ENCODE peak calls at places on chromosomes 3 and 15, in four cellular contexts. H is K562, Z is H1, K is HepG2. T is an unnamed sample.

GRCh38 chr15:63135804-63136203 is 14.1 kb downstream of the LACTB start:
- DNase-seq in H (no peak), Z (no peak), K (no peak), T (peak)

GRCh38 chr3:51269466-51269865 is 115.6 kb upstream of the MANF start:
- DNase-seq in H (no peak), Z (no peak), K (no peak), T (no peak)

GRCh38 chr3:156687023-156687422 is 12.6 kb downstream of the TIPARP start:
- DNase-seq in H (no peak), Z (no peak), K (no peak), T (no peak)

GRCh38 chr15:35305031-35305555 is 220.0 kb upstream of the NANOGP8 start:
- DNase-seq in H (no peak), Z (no peak), K (no peak), T (no peak)

GRCh38 chr3:150118219-150118618 is 147.5 kb upstream of the PFN2 start:
- DNase-seq in H (no peak), Z (no peak), K (no peak), T (no peak)

GRCh38 chr3:38114875-38115644 is 21.9 kb downstream of the ACAA1 start:
- DNase-seq in H (no peak), Z (no peak), K (no peak), T (no peak)

GRCh38 chr3:49772703-49773102 is 13.6 kb downstream of the IP6K1 start:
- DNase-seq in H (no peak), Z (no peak), K (no peak), T (no peak)

GRCh38 chr3:24686764-24687163 is 192.1 kb upstream of the THRB start:
- DNase-seq in H (no peak), Z (no peak), K (no peak), T (no peak)

GRCh38 chr3:130014526-130014925 is 40.0 kb downstream of the TRH start:
- DNase-seq in H (no peak), Z (no peak), K (no peak), T (no peak)

GRCh38 chr15:70250208-70251201 is 152.8 kb upstream of the TLE3 start:
- DNase-seq in H (no peak), Z (no peak), K (no peak), T (no peak)

GRCh38 chr3:81958967-81959625 is 197.7 kb upstream of the GBE1 start:
- DNase-seq in H (no peak), Z (no peak), K (no peak), T (no peak)

GRCh38 chr3:112643621-112644236 is 2.8 kb upstream of the CCDC80 start:
- DNase-seq in H (no peak), Z (no peak), K (no peak), T (no peak)

GRCh38 chr15:89749059-89749458 is 2.0 kb downstream of the MESP1 start:
- DNase-seq in H (no peak), Z (no peak), K (no peak), T (no peak)

GRCh38 chr3:112360574-112360973 is 27.6 kb downstream of the CD200 start:
- DNase-seq in H (no peak), Z (no peak), K (no peak), T (no peak)

GRCh38 chr3:28206479-28206878 is 34.9 kb upstream of the CMC1 start:
- DNase-seq in H (no peak), Z (no peak), K (no peak), T (no peak)

GRCh38 chr3:85304360-85304964 is 345.7 kb downstream of the CADM2 start:
- DNase-seq in H (no peak), Z (no peak), K (peak), T (peak)

GRCh38 chr3:184567924-184568590 is 6.5 kb downstream of the EPHB3 start:
- DNase-seq in H (no peak), Z (no peak), K (no peak), T (no peak)

GRCh38 chr3:124582621-124583437 is 147.4 kb upstream of the UMPS start:
- DNase-seq in H (no peak), Z (no peak), K (peak), T (no peak)
- TF ChIP-seq RNF2 in H (no peak), Z (no peak), K (no peak), T (no peak)

DNA sequence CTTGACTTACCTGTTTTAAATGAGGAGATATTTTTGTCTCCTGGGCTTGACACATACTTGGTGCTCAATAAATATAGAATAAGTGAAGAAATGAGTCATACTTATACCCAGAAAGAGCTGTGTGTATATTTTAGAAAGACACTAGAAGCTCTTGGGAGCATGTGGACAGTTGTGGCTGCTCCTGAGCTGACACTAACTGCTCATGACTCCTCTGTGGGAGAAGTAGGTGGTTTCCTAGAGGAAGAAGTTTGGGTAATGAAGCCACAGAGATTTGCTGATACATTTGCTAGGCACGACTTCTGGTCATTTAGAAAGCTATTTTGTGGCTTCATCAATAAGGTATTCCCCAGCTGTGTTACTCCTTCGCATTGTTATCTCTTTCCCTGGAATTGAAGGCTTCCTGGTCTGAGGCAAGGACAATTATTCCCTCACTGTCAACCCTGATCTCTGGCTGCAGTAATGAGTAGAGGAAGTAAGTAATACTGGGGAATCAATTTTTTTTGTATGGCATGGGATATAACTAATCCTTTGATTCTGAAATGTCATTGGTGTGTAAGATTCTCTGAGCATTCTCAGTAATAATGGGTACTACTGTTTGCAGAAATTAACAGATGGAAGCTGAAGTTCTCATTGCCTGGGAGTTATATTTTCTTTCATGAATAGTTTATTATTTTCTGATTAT is 79.6 kb upstream of the DCBLD2 start:
- DNase-seq in H (no peak), Z (no peak), K (no peak), T (peak)
- TF ChIP-seq RNF2 in H (no peak), Z (no peak), K (no peak), T (no peak)

DNA sequence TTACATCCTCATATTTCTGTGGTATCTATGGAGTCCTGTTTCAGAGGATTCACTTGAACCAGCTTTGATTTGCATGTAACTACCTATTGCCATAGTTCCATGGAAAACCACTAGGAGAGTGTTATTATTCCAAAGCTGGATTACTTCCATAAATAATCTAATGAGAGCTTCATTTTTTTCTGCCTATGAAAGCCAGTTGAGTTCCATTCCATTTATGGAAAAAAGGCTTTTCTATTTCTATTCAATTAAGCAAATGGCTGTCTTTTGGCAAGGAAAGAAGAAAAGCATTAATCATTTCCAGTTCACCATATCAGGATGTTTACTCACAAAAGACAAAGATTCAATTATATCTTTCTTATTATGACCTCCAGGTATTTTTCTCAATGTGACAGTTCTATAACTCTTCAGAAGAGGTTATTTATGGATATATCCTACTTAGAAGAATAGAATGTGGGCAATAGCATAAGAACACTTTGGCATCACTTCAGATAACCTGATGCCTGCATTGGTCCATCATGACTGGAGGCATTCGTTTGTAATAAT is 259.9 kb upstream of the ZPLD1 start:
- DNase-seq in H (no peak), Z (no peak), K (no peak), T (peak)
- TF ChIP-seq RNF2 in H (no peak), Z (no peak), K (no peak), T (no peak)

GRCh38 chr3:119562307-119562961 is 3.0 kb upstream of the CD80 start:
- DNase-seq in H (no peak), Z (no peak), K (no peak), T (no peak)
- TF ChIP-seq RNF2 in H (no peak), Z (no peak), K (no peak), T (no peak)

DNA sequence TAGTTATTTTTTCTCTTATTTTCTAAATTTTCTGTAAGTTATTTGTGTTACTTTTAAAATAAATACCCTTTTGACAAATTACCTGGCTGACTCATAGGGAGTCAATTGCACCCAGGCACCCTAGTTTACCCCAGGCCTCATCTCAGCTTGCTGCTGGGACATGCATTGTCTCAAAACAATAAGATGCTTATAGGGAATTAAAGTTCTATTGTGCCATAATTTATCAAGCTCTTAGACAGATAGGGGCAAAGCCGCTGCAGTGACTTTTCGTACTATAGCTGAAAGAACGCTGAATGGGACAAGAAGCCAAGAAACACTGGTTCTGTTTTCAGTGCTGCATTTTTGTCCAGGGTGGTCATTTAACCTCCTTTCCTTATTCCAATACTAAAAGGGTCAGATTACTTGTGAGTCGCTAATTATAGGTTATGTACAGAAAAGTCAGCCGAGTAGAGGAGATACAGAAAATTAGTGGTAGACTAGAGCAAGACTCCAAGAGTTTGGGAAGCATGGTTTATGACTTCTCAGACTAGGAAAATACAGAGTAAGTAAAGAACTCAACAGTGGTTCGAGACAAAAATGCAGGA is 50.3 kb downstream of the EXD1 start:
- DNase-seq in H (no peak), Z (no peak), K (no peak), T (no peak)
- TF ChIP-seq RNF2 in H (no peak), Z (no peak), K (no peak), T (no peak)

GRCh38 chr15:79089331-79089889 is 1.2 kb downstream of the RASGRF1 start:
- DNase-seq in H (no peak), Z (no peak), K (no peak), T (no peak)

GRCh38 chr15:79090487-79091203 is at the start of gene RASGRF1:
- DNase-seq in H (no peak), Z (no peak), K (no peak), T (no peak)

GRCh38 chr15:79089890-79090486 is 592 bp downstream of the RASGRF1 start:
- DNase-seq in H (no peak), Z (no peak), K (no peak), T (peak)

GRCh38 chr15:79092382-79092781 is 1.8 kb upstream of the RASGRF1 start:
- DNase-seq in H (no peak), Z (no peak), K (no peak), T (no peak)

DNA sequence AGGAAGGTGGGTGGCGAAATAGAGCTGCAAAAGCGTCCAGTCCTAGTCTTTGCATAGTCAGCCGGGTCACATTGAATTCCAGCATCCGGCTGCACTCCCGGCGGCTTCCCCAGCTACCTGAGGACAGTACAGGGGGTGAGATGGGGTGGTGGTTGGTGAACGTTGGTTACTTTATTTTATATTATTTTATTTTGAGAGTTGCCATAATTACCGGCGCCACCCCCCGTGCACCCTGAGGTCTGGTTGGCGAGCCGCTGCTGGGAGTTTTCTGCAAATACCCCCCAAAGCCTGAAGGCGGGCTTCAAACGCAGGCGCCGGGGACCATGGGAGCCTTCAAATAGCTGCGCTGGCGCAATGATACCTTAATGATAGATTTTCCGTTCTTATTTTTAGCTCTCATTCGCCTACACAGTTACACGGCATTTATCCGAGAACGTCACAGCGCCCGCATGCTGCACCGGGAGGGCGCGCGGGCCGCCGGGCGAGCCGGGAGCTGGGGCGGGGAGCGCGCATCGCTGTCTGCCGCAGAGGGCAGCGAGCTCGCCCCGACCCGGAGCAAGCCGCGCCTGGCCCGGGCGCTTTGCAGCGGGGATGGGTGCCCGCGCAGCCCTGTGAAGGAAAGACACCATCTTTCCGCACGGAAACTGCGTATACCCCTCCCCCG is 756 bp upstream of the RASGRF1 start:
- DNase-seq in H (no peak), Z (no peak), K (no peak), T (peak)
- TF ChIP-seq RNF2 in H (no peak), Z (no peak), K (no peak), T (no peak)